ENCODE peak calls at places on chromosomes 6 and 20, in four cellular contexts. K, V, L and M are unnamed samples.

GRCh38 chr20:57705103-57705899 is 4.5 kb downstream of the PMEPA1 start:
- DNase-seq in L (no peak), V (no peak), K (no peak), M (no peak)

GRCh38 chr6:170158296-170159039 is 132.4 kb downstream of the DLL1 start:
- DNase-seq in K (no peak), L (no peak), V (no peak), M (no peak)

GRCh38 chr6:4817551-4817950 is 41.3 kb downstream of the CDYL start:
- DNase-seq in K (no peak), V (no peak), L (no peak), M (no peak)

GRCh38 chr6:170522565-170523183 is 30.4 kb downstream of the PSMB1 start:
- DNase-seq in V (no peak), L (peak), K (no peak), M (no peak)

GRCh38 chr6:38646166-38646565 is 6.4 kb upstream of the BTBD9 start:
- DNase-seq in V (no peak), K (no peak), L (no peak), M (no peak)

GRCh38 chr6:149567194-149567586 is 1.0 kb downstream of the GINM1 start:
- DNase-seq in V (no peak), L (no peak), K (peak), M (no peak)

GRCh38 chr6:151142676-151143075 is 97.1 kb upstream of the AKAP12 start:
- DNase-seq in L (no peak), K (no peak), V (no peak), M (no peak)

GRCh38 chr6:134117409-134117808 is 65.0 kb upstream of the SLC2A12 start:
- DNase-seq in V (no peak), L (no peak), K (no peak), M (no peak)

GRCh38 chr6:19865178-19865577 is 28.0 kb downstream of the ID4 start:
- DNase-seq in V (no peak), K (no peak), L (no peak), M (no peak)

GRCh38 chr6:158662607-158663464 is 13.0 kb downstream of the SYTL3 start:
- DNase-seq in K (no peak), L (no peak), V (no peak), M (no peak)

GRCh38 chr20:38256966-38257365 is 3.6 kb downstream of the KIAA1755 start:
- DNase-seq in V (no peak), K (no peak), L (no peak), M (no peak)

GRCh38 chr20:38260025-38260377 is 534 bp downstream of the KIAA1755 start:
- DNase-seq in V (no peak), L (no peak), K (no peak), M (no peak)

GRCh38 chr20:38260378-38261053 is at the start of gene KIAA1755:
- DNase-seq in K (no peak), V (no peak), L (no peak), M (no peak)

GRCh38 chr20:38258545-38259223 is 1.9 kb downstream of the KIAA1755 start:
- DNase-seq in K (no peak), L (no peak), V (no peak), M (no peak)

GRCh38 chr20:38261054-38261390 is 487 bp upstream of the KIAA1755 start:
- DNase-seq in L (no peak), K (no peak), V (no peak), M (no peak)
- H3K4me3 ChIP-seq in L (no peak), K (no peak), V (no peak), M (no peak)

GRCh38 chr20:22182148-22182547 is 402.2 kb downstream of the FOXA2 start:
- DNase-seq in V (no peak), L (no peak), K (no peak), M (no peak)

GRCh38 chr20:22180244-22180643 is 404.1 kb downstream of the FOXA2 start:
- DNase-seq in V (peak), L (peak), K (no peak), M (no peak)
- TF ChIP-seq CTCF in V (peak), L (peak), K (peak), M (peak)

GRCh38 chr6:28207244-28208179 is 17.6 kb upstream of the ZSCAN9 start:
- DNase-seq in K (peak), V (no peak), L (peak), M (no peak)

GRCh38 chr6:28209753-28210535 is 15.1 kb upstream of the ZSCAN9 start:
- DNase-seq in L (no peak), K (no peak), V (no peak), M (no peak)

GRCh38 chr6:28205879-28206278 is 19.2 kb upstream of the ZSCAN9 start:
- DNase-seq in L (no peak), K (no peak), V (no peak), M (no peak)

GRCh38 chr6:28206527-28207243 is 18.4 kb upstream of the ZSCAN9 start:
- DNase-seq in L (no peak), K (no peak), V (no peak), M (no peak)

DNA sequence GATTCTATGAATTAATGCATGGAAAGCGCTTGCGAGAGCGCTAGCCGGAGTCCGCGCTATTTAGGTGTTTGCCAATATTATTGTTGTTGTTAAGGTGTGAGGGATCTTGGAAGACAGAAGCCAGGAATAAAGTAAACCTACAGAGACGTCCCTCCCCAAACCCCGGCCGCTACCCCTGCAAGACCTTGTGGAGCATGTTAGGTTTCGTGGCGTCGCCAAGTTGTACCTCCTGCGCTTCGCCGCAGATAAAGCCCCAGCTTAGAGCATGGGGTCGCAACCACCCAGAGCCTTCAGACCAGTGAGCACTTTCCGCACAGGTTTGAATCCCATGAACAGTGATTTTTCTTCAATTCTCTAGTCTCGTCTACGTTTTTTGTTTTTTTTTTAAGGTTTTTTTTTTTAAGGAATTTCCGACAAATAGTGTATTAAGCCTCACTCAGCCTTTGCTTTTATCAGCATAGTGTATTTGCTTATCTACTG is 16.9 kb upstream of the ZSCAN9 start:
- DNase-seq in L (peak), V (no peak), K (no peak), M (no peak)
- H3K4me3 ChIP-seq in L (peak), V (peak), K (peak), M (peak)

GRCh38 chr6:34528996-34529664 is 27.0 kb downstream of the SPDEF start:
- DNase-seq in V (no peak), K (no peak), L (no peak), M (no peak)

GRCh38 chr6:34530753-34531365 is 25.3 kb downstream of the SPDEF start:
- DNase-seq in K (no peak), V (no peak), L (no peak), M (no peak)

GRCh38 chr6:34527751-34528670 is 28.1 kb downstream of the SPDEF start:
- DNase-seq in V (no peak), L (no peak), K (no peak), M (no peak)

GRCh38 chr6:34531580-34532201 is 24.4 kb downstream of the SPDEF start:
- DNase-seq in V (no peak), K (peak), L (peak), M (no peak)

DNA sequence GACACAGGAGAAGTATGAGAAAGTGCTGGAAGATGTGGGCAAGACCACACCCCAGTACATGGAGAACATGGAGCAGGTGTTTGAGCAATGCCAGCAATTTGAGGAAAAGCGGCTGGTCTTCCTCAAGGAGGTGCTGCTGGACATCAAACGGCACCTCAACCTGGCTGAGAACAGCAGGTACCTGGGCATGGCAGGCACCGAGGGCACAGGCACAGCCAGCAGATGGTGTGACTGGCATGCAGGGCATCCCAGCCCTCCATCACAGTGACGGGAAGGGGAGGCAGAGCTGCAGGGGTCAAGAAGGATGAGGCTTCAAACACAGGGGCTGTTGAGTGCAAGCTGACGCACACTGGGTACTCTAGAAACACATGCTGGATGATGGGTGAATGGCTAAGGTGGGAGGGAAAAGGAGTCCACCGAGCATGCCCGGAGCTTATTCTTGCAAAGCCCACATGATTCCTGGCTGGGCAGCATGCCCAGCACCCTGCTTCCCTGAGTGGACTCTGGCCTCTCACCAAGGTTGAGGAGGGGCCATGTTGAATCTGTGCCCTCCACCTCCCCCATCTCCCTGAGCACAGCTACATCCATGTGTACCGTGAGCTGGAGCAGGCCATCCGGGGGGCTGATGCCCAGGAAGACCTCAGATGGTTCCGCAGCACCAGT is 26.3 kb downstream of the SPDEF start:
- DNase-seq in V (no peak), K (no peak), L (no peak), M (no peak)
- TF ChIP-seq CTCF in V (no peak), K (no peak), L (no peak), M (no peak)

GRCh38 chr6:32459781-32460424 is 20.2 kb downstream of the HLA-DRA start:
- DNase-seq in K (no peak), L (no peak), V (no peak), M (no peak)
- H3K4me3 ChIP-seq in K (no peak), L (no peak), V (peak), M (peak)

GRCh38 chr6:98014791-98015201 is 731.8 kb upstream of the MMS22L start:
- DNase-seq in L (no peak), V (no peak), K (no peak), M (no peak)
- TF ChIP-seq CTCF in L (no peak), V (no peak), K (no peak), M (no peak)

DNA sequence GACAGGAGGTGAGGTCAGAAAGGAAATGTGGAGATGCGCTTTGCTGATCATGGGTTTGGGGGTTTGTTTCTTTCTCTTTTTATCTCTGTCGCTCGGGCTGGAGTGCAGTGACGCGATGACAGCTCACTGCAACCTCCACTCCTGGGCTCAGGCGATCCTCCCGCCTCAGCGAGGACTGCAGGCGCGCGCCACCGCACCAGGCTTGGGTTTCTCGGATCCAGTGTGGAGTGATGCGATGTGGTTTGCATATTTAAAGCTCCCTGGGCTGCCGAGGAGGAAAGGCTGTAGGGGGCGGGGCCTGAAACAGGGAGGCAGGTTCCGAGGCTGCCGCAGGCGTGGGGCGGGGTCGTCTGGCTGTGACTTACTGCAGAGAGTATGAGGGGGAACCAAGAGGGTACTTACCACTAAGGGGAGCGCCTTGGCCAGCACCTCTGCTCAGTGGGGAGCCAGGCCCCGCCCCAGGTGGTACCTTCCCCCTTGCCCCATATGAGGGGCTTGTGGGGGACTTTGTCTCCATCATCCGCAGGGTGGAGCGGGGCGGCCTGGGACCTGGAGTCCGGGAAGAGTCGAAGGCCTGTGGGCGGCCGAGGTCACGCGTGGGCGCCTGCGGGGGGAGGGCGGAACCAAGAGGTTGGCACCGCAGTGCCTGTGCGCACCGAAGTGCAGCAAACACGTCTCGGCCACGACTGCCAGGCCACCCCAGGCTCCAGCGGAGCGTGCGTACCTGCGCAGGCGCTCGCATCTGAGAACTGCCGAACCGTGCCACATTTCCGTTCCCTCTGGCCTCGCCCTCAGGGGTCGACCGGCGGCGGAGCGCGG is 12.7 kb upstream of the BAK1 start:
- DNase-seq in L (no peak), V (no peak), K (peak), M (no peak)
- H3K4me3 ChIP-seq in L (no peak), V (no peak), K (peak), M (peak)

GRCh38 chr6:116314218-116314617 is 34.5 kb upstream of the TSPYL1 start:
- DNase-seq in K (no peak), L (no peak), V (no peak), M (no peak)

GRCh38 chr6:116313377-116313776 is 33.6 kb upstream of the TSPYL1 start:
- DNase-seq in L (no peak), V (no peak), K (no peak), M (no peak)

GRCh38 chr6:116314878-116315277 is 35.1 kb upstream of the TSPYL1 start:
- DNase-seq in K (peak), V (no peak), L (no peak), M (no peak)

GRCh38 chr6:116316772-116317467 is 37.2 kb upstream of the TSPYL1 start:
- DNase-seq in L (no peak), V (no peak), K (no peak), M (no peak)
- TF ChIP-seq CTCF in L (no peak), V (no peak), K (no peak), M (no peak)

GRCh38 chr6:113649916-113650609 is 207.1 kb upstream of the MARCKS start:
- DNase-seq in V (no peak), K (no peak), L (no peak), M (no peak)

GRCh38 chr6:113648698-113649097 is 208.4 kb upstream of the MARCKS start:
- DNase-seq in V (no peak), K (no peak), L (no peak), M (no peak)

GRCh38 chr6:113650610-113650979 is 206.6 kb upstream of the MARCKS start:
- DNase-seq in V (no peak), L (no peak), K (no peak), M (no peak)

GRCh38 chr6:113651120-113651519 is 206.0 kb upstream of the MARCKS start:
- DNase-seq in L (no peak), V (no peak), K (no peak), M (no peak)

GRCh38 chr6:113649276-113649675 is 207.9 kb upstream of the MARCKS start:
- DNase-seq in V (no peak), L (no peak), K (peak), M (no peak)
- H3K4me3 ChIP-seq in V (no peak), L (no peak), K (peak), M (peak)

DNA sequence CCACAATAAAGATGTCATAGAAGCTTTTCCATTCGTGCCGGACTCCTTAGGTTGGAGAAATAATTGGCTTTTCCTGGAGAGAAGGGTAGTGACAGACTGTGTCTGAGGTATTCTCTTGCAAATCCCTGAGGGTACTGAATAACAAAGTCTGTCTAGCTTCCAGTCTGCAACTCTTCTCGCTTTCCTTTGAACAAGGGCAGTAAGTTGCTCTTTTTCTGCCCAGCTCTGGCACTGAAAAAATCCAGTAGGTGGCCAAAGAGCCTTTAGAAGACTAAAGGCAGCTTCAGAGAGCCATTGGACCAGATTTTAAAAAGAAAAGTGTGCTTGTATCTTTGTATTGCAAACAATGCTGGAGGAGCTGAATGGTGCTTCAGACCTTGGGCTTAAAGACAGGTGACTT is 20.7 kb upstream of the RREB1 start:
- DNase-seq in L (peak), K (no peak), V (no peak), M (no peak)
- TF ChIP-seq CTCF in L (peak), K (peak), V (no peak), M (peak)